ENCODE peak calls at places on chromosomes 13 and 19, in five cellular contexts. One of them, this sample, is unnamed.

GRCh38 chr13:32267836-32268439 is 47.2 kb downstream of the ZAR1L start:
- DNase-seq in A549: no peak
- DNase-seq in AG04450: no peak
- DNase-seq in WERI-Rb-1: peak
- DNase-seq in brain microvascular endothelial cell: no peak
- DNase-seq in this sample: peak

GRCh38 chr19:14409157-14410053 is 9.7 kb downstream of the DDX39A start:
- DNase-seq in WERI-Rb-1: no peak
- DNase-seq in AG04450: no peak
- DNase-seq in A549: no peak
- DNase-seq in brain microvascular endothelial cell: no peak
- DNase-seq in this sample: no peak

GRCh38 chr19:52748336-52748950 is 13.6 kb upstream of the ZNF611 start:
- DNase-seq in WERI-Rb-1: no peak
- DNase-seq in brain microvascular endothelial cell: no peak
- DNase-seq in AG04450: no peak
- DNase-seq in A549: peak
- DNase-seq in this sample: peak

GRCh38 chr13:90787007-90787406 is 560.5 kb upstream of the MIR17HG start:
- DNase-seq in AG04450: no peak
- DNase-seq in brain microvascular endothelial cell: peak
- DNase-seq in WERI-Rb-1: no peak
- DNase-seq in A549: no peak
- DNase-seq in this sample: no peak

GRCh38 chr13:74009100-74009668 is 125.0 kb downstream of the KLF12 start:
- DNase-seq in WERI-Rb-1: no peak
- DNase-seq in AG04450: no peak
- DNase-seq in A549: no peak
- DNase-seq in brain microvascular endothelial cell: no peak
- DNase-seq in this sample: no peak

GRCh38 chr13:24747248-24748151 is 16.5 kb upstream of the RNF17 start:
- DNase-seq in AG04450: no peak
- DNase-seq in WERI-Rb-1: peak
- DNase-seq in brain microvascular endothelial cell: no peak
- DNase-seq in A549: peak
- DNase-seq in this sample: no peak

GRCh38 chr13:23828086-23828485 is 61.1 kb downstream of the MIPEP start:
- DNase-seq in WERI-Rb-1: no peak
- DNase-seq in AG04450: no peak
- DNase-seq in A549: no peak
- DNase-seq in brain microvascular endothelial cell: no peak
- DNase-seq in this sample: no peak

GRCh38 chr19:33638167-33639033 is 16.6 kb downstream of the CHST8 start:
- DNase-seq in WERI-Rb-1: no peak
- DNase-seq in AG04450: no peak
- DNase-seq in A549: no peak
- DNase-seq in brain microvascular endothelial cell: no peak
- DNase-seq in this sample: no peak

GRCh38 chr13:109778102-109778542 is 8.3 kb downstream of the IRS2 start:
- DNase-seq in brain microvascular endothelial cell: no peak
- DNase-seq in AG04450: no peak
- DNase-seq in WERI-Rb-1: no peak
- DNase-seq in A549: peak
- DNase-seq in this sample: no peak

GRCh38 chr13:39263531-39263930 is 225.3 kb downstream of the NHLRC3 start:
- DNase-seq in A549: no peak
- DNase-seq in brain microvascular endothelial cell: no peak
- DNase-seq in WERI-Rb-1: no peak
- DNase-seq in AG04450: no peak
- DNase-seq in this sample: no peak

GRCh38 chr19:15195987-15196682 is 4.7 kb downstream of the NOTCH3 start:
- DNase-seq in A549: no peak
- DNase-seq in WERI-Rb-1: peak
- DNase-seq in brain microvascular endothelial cell: peak
- DNase-seq in AG04450: no peak
- DNase-seq in this sample: peak

GRCh38 chr19:13057147-13057572 is 45.5 kb downstream of the LYL1 start:
- DNase-seq in WERI-Rb-1: no peak
- DNase-seq in A549: no peak
- DNase-seq in brain microvascular endothelial cell: no peak
- DNase-seq in AG04450: no peak
- DNase-seq in this sample: no peak

GRCh38 chr19:57171551-57172081 is 4.3 kb upstream of the DUXA start:
- DNase-seq in WERI-Rb-1: peak
- DNase-seq in A549: no peak
- DNase-seq in AG04450: no peak
- DNase-seq in brain microvascular endothelial cell: peak
- DNase-seq in this sample: peak

GRCh38 chr19:4018140-4018613 is 10.6 kb downstream of the PIAS4 start:
- DNase-seq in AG04450: no peak
- DNase-seq in A549: no peak
- DNase-seq in WERI-Rb-1: no peak
- DNase-seq in brain microvascular endothelial cell: no peak
- DNase-seq in this sample: no peak

GRCh38 chr19:45076851-45077730 is 813 bp upstream of the ZNF296 start:
- DNase-seq in WERI-Rb-1: no peak
- DNase-seq in A549: no peak
- DNase-seq in brain microvascular endothelial cell: no peak
- DNase-seq in AG04450: no peak
- DNase-seq in this sample: no peak

GRCh38 chr19:8128551-8128950 is 20.8 kb downstream of the FBN3 start:
- DNase-seq in AG04450: no peak
- DNase-seq in A549: no peak
- DNase-seq in brain microvascular endothelial cell: no peak
- DNase-seq in WERI-Rb-1: no peak
- DNase-seq in this sample: no peak

GRCh38 chr19:52653161-52653560 is 15.0 kb upstream of the ZNF83 start:
- DNase-seq in WERI-Rb-1: no peak
- DNase-seq in brain microvascular endothelial cell: no peak
- DNase-seq in AG04450: no peak
- DNase-seq in A549: no peak
- DNase-seq in this sample: no peak

GRCh38 chr19:4064551-4065260 is 2.0 kb downstream of the ZBTB7A start:
- DNase-seq in A549: no peak
- DNase-seq in brain microvascular endothelial cell: no peak
- DNase-seq in WERI-Rb-1: peak
- DNase-seq in AG04450: no peak
- DNase-seq in this sample: no peak

GRCh38 chr19:4868286-4868834 is 893 bp upstream of the PLIN3 start:
- DNase-seq in WERI-Rb-1: no peak
- DNase-seq in AG04450: no peak
- DNase-seq in brain microvascular endothelial cell: no peak
- DNase-seq in A549: no peak
- DNase-seq in this sample: no peak

GRCh38 chr19:30605333-30605732 is 233.1 kb downstream of the ZNF536 start:
- DNase-seq in AG04450: no peak
- DNase-seq in WERI-Rb-1: no peak
- DNase-seq in brain microvascular endothelial cell: no peak
- DNase-seq in A549: no peak
- DNase-seq in this sample: no peak

GRCh38 chr19:16342002-16342715 is 17.5 kb downstream of the KLF2 start:
- DNase-seq in A549: no peak
- DNase-seq in brain microvascular endothelial cell: no peak
- DNase-seq in WERI-Rb-1: no peak
- DNase-seq in AG04450: no peak
- DNase-seq in this sample: no peak

GRCh38 chr13:52713894-52714293 is 25.7 kb downstream of the CNMD start:
- DNase-seq in brain microvascular endothelial cell: no peak
- DNase-seq in A549: no peak
- DNase-seq in WERI-Rb-1: no peak
- DNase-seq in AG04450: no peak
- DNase-seq in this sample: no peak

GRCh38 chr19:10286803-10287737 is at the start of gene ICAM4:
- DNase-seq in A549: no peak
- DNase-seq in AG04450: no peak
- DNase-seq in WERI-Rb-1: no peak
- DNase-seq in brain microvascular endothelial cell: no peak
- DNase-seq in this sample: no peak

GRCh38 chr13:49206641-49207040 is 13.5 kb upstream of the MLNR start:
- DNase-seq in A549: no peak
- DNase-seq in brain microvascular endothelial cell: no peak
- DNase-seq in AG04450: no peak
- DNase-seq in WERI-Rb-1: no peak
- DNase-seq in this sample: no peak

GRCh38 chr13:94595006-94595942 is 678 bp downstream of the TGDS start:
- DNase-seq in brain microvascular endothelial cell: no peak
- DNase-seq in A549: no peak
- DNase-seq in WERI-Rb-1: peak
- DNase-seq in AG04450: no peak
- DNase-seq in this sample: peak

GRCh38 chr19:22784051-22784450 is at the start of gene ZNF99:
- DNase-seq in A549: no peak
- DNase-seq in brain microvascular endothelial cell: no peak
- DNase-seq in WERI-Rb-1: peak
- DNase-seq in AG04450: no peak
- DNase-seq in this sample: no peak

GRCh38 chr13:90968510-90968909 is 379.0 kb upstream of the MIR17HG start:
- DNase-seq in WERI-Rb-1: peak
- DNase-seq in AG04450: no peak
- DNase-seq in brain microvascular endothelial cell: no peak
- DNase-seq in A549: peak
- DNase-seq in this sample: peak

GRCh38 chr19:52190679-52191293 is 934 bp downstream of the PPP2R1A start:
- DNase-seq in brain microvascular endothelial cell: peak
- DNase-seq in WERI-Rb-1: peak
- DNase-seq in AG04450: no peak
- DNase-seq in A549: peak
- DNase-seq in this sample: no peak

GRCh38 chr19:54464044-54464623 is 556 bp upstream of the LENG9 start:
- DNase-seq in AG04450: no peak
- DNase-seq in brain microvascular endothelial cell: peak
- DNase-seq in WERI-Rb-1: peak
- DNase-seq in A549: peak
- DNase-seq in this sample: peak

GRCh38 chr19:54461201-54462071 is 2.1 kb downstream of the LENG9 start:
- DNase-seq in AG04450: peak
- DNase-seq in brain microvascular endothelial cell: no peak
- DNase-seq in WERI-Rb-1: no peak
- DNase-seq in A549: no peak
- DNase-seq in this sample: no peak

GRCh38 chr19:54463531-54464043 is at the start of gene LENG9:
- DNase-seq in brain microvascular endothelial cell: peak
- DNase-seq in WERI-Rb-1: peak
- DNase-seq in A549: peak
- DNase-seq in AG04450: peak
- DNase-seq in this sample: peak

GRCh38 chr19:54462072-54462712 is 1.4 kb downstream of the LENG9 start:
- DNase-seq in brain microvascular endothelial cell: no peak
- DNase-seq in AG04450: no peak
- DNase-seq in A549: no peak
- DNase-seq in WERI-Rb-1: no peak
- DNase-seq in this sample: no peak

DNA sequence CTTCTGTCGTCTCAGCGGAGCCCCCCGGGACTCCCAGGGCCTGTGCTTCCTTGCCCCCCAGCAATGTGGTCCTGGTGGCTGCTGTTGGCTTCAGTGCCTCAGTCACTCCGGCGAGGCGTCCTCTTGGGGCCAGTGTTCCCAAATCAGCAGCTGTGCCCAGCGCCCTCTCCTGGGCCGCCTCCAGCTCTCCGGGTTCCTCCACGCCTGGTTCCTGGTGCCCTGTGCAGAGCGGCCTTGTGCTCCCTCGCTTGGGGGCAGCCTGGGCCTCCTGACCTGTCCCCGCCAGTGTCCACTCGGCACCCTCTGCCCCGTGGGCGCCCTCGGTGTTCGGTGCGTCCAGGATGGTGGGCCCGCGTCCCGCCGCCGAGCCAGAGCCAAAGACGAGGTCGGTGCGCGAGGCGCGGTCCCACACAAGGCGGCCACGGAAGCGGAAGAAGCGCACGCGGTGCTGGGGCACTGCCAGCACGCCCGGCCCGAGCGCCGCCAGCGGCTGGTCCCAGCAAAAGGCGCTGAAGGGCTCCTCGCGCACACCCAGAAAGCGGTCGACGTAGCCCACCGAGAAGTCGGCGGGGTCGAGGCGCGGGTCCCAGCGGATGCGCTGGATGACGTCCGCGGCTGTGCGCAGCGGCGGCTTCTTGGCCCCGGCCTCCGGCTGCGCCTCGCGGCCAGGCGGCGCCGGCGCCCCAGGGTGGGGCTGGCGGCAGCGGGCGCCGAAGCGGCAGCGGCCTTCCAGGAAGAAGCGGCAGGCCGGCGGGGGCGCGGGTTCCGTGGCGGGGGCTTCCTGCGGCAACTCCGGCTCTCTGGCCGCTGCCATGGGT is 656 bp downstream of the LENG9 start:
- DNase-seq in A549: peak
- DNase-seq in brain microvascular endothelial cell: peak
- DNase-seq in AG04450: no peak
- DNase-seq in WERI-Rb-1: peak
- DNase-seq in this sample: no peak
- TF ChIP-seq CTCF in A549: peak
- TF ChIP-seq CTCF in brain microvascular endothelial cell: peak
- TF ChIP-seq CTCF in AG04450: peak
- TF ChIP-seq CTCF in WERI-Rb-1: peak
- TF ChIP-seq CTCF in this sample: peak

GRCh38 chr19:47398707-47399106 is 20.6 kb downstream of the MEIS3 start:
- DNase-seq in brain microvascular endothelial cell: no peak
- DNase-seq in WERI-Rb-1: no peak
- DNase-seq in A549: no peak
- DNase-seq in AG04450: no peak
- DNase-seq in this sample: no peak
- H3K27ac ChIP-seq in brain microvascular endothelial cell: no peak
- H3K27ac ChIP-seq in WERI-Rb-1: no peak
- H3K27ac ChIP-seq in A549: no peak
- H3K27ac ChIP-seq in AG04450: no peak
- H3K27ac ChIP-seq in this sample: no peak

DNA sequence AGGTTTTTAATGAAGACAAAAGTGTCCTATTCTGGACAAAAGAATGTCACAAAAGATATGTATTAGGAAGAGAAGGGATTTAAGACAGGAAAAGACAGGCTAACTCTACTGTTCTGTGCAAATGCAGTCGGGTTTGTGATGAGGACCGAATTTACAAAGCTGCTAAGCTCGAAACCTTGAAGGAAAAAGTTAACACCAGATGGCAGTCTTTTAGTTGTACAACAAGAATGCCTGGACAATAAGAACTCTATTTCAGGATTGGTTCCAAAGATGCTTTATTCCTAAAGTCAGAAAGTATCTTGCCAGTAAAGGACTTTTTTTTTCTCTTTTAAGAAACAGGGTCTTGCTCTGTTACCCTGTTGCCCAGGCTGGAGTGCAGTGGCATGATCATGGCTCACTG is 51.1 kb downstream of the HS6ST3 start:
- DNase-seq in WERI-Rb-1: no peak
- DNase-seq in A549: peak
- DNase-seq in AG04450: no peak
- DNase-seq in brain microvascular endothelial cell: no peak
- DNase-seq in this sample: no peak
- TF ChIP-seq CTCF in WERI-Rb-1: peak
- TF ChIP-seq CTCF in A549: peak
- TF ChIP-seq CTCF in AG04450: peak
- TF ChIP-seq CTCF in brain microvascular endothelial cell: peak
- TF ChIP-seq CTCF in this sample: no peak

DNA sequence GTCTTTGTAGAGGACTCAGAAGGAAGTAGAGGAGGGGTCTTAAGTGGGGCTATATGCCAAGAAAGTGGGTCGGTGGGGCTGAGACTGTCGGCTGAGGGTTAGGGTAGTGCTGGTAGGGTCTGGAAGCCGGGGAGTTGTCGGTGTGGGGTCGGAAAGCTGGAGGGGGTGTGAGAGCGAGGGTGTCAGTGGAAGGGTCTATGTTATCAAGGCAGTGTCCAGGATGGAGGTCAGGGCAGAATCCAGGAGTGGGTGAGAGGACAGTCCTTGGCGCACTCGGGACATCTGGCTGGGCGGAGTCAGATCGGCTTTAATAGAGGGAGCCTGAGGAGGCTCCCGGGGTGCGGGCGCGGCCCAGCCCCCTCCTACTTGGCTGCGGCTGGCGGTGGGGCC is 1.7 kb downstream of the HSPB6 start:
- DNase-seq in A549: no peak
- DNase-seq in AG04450: no peak
- DNase-seq in brain microvascular endothelial cell: no peak
- DNase-seq in WERI-Rb-1: peak
- DNase-seq in this sample: no peak
- H3K27ac ChIP-seq in A549: no peak
- H3K27ac ChIP-seq in AG04450: peak
- H3K27ac ChIP-seq in brain microvascular endothelial cell: peak
- H3K27ac ChIP-seq in WERI-Rb-1: peak
- H3K27ac ChIP-seq in this sample: peak